ENCODE peak calls at places on chromosome 20, in five cellular contexts. K is tibial nerve, O is lower lobe of right lung, Z is foreskin keratinocyte, G is HFFc6. F is an unnamed sample.

GRCh38 chr20:7078804-7079203 is 311.3 kb downstream of the BMP2 start:
- DNase-seq in K (no peak), O (no peak), Z (no peak), G (no peak), F (no peak)

GRCh38 chr20:10090588-10091166 is 55.9 kb downstream of the ANKEF1 start:
- DNase-seq in K (peak), O (peak), Z (no peak), G (no peak), F (peak)

GRCh38 chr20:38315290-38315966 is 11.5 kb downstream of the BPI start:
- DNase-seq in K (no peak), O (no peak), Z (no peak), G (peak), F (no peak)

GRCh38 chr20:31560900-31561598 is 44.0 kb upstream of the ID1 start:
- DNase-seq in K (no peak), O (no peak), Z (peak), G (peak), F (peak)

GRCh38 chr20:10487354-10488115 is 52.4 kb downstream of the SLX4IP start:
- DNase-seq in K (no peak), O (no peak), Z (no peak), G (no peak), F (no peak)

GRCh38 chr20:50967621-50968020 is 9.0 kb downstream of the MOCS3 start:
- DNase-seq in K (no peak), O (no peak), Z (no peak), G (no peak), F (no peak)

GRCh38 chr20:51446656-51447055 is 95.9 kb downstream of the NFATC2 start:
- DNase-seq in K (no peak), O (no peak), Z (peak), G (peak), F (peak)

GRCh38 chr20:7410150-7410549 is 530.1 kb downstream of the HAO1 start:
- DNase-seq in K (no peak), O (no peak), Z (peak), G (no peak), F (no peak)

GRCh38 chr20:49595811-49596545 is 28.0 kb upstream of the PTGIS start:
- DNase-seq in K (no peak), O (no peak), Z (no peak), G (peak), F (no peak)

DNA sequence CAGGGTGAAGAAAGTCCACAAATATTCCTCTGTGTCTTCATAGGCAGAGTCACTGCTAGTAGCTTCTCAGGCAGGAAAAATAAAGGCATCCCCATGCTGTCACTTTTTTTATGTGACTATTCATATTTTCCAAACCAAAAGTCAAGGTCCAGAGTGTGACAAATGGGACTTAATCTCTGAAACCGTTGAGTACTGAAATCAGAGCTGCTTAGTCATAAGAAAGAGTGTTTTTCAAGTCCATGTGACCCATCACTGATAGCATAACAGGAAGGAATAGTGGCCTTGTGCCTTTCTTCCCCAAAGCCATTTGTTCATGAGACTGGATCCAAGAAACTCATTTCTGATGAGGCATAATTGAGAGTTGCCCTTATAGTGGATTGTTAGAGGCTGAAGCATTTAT is 210.3 kb upstream of the TSHZ2 start:
- DNase-seq in K (no peak), O (no peak), Z (no peak), G (no peak), F (no peak)
- TF ChIP-seq CTCF in K (no peak), O (no peak), Z (no peak), G (no peak), F (no peak)

DNA sequence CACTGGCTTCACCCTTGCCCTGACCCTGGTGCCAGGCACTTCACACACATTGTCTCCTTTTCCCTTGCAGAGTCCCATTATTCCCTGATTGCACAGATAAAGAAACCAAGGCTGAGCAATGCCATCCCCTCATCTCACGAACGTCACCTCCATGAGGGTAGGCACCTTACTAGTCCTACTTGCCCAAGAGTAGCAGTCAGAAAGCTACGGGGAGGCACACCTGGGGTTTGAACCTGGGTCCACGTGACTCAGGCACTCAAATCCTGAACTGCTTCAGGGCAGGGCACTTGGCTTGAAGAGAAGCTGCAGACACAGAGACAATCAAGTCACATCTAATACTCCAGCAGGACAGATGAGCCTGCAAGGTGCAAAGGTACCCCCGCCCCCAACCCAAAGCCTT is 1.9 kb downstream of the BCAS1 start:
- DNase-seq in K (no peak), O (no peak), Z (no peak), G (no peak), F (no peak)
- TF ChIP-seq CTCF in K (no peak), O (no peak), Z (no peak), G (no peak), F (no peak)

GRCh38 chr20:57382516-57382915 is 8.7 kb upstream of the RBM38 start:
- DNase-seq in K (no peak), O (no peak), Z (no peak), G (no peak), F (no peak)
- TF ChIP-seq CTCF in K (no peak), O (no peak), Z (no peak), G (no peak), F (no peak)

GRCh38 chr20:32652739-32653526 is 20.8 kb downstream of the C20orf203 start:
- DNase-seq in K (peak), O (peak), Z (no peak), G (peak), F (peak)
- TF ChIP-seq CTCF in K (peak), O (peak), Z (peak), G (peak), F (peak)

GRCh38 chr20:33841439-33841799 is 30.3 kb downstream of the CHMP4B start:
- DNase-seq in K (no peak), O (no peak), Z (no peak), G (no peak), F (no peak)
- TF ChIP-seq CTCF in K (no peak), O (no peak), Z (no peak), G (no peak), F (no peak)

DNA sequence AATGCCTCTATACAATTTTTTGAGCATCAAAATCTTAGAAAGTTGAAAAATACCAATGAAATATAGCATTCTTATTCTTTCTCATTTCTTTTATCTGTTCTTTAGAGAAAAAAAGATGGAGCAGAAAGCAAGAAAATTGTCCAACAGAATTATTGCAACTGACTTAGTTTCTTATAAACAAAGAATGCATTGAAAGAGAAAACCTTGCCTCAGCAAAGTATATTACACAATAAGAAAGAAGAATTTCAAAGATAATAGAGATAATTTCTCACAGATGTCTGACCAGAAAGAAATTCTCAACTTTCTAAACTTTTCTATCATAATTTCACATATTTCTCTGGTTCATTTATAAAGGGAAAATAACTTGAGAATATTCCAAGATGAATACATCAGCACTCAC is 47.0 kb upstream of the PRND start:
- DNase-seq in K (no peak), O (no peak), Z (no peak), G (no peak), F (no peak)
- TF ChIP-seq CTCF in K (no peak), O (no peak), Z (no peak), G (no peak), F (no peak)

GRCh38 chr20:29079769-29080690 is 2177.4 kb upstream of the DEFB115 start:
- DNase-seq in K (peak), O (no peak), Z (no peak), G (no peak), F (no peak)
- TF ChIP-seq CTCF in K (no peak), O (no peak), Z (no peak), G (no peak), F (no peak)

F was measured in RWPE1.